ENCODE peak calls at places on chromosomes 12 and 14, in eight cellular contexts. M is gastrocnemius medialis, Q is esophagus squamous epithelium, B is right atrium auricular region, A is prostate gland, L is IMR-90, V is adrenal gland, T is ovary. O is an unnamed sample.

GRCh38 chr12:57479376-57480115 is at the start of gene ARHGAP9:
- DNase-seq in Q (no peak), B (no peak), T (no peak), L (peak), M (no peak), A (no peak), V (no peak), O (no peak)

GRCh38 chr12:9792961-9793617 is 32.4 kb upstream of the CD69 start:
- DNase-seq in V (no peak), T (no peak), Q (no peak), B (no peak), M (no peak), A (no peak), L (peak), O (no peak)

GRCh38 chr12:69388371-69388770 is 28.8 kb downstream of the YEATS4 start:
- DNase-seq in M (no peak), T (no peak), L (peak), B (no peak), Q (no peak), A (no peak), V (no peak), O (no peak)

GRCh38 chr12:68899251-68899771 is 33.7 kb downstream of the CPM start:
- DNase-seq in T (peak), M (no peak), L (peak), A (peak), B (no peak), Q (no peak), V (peak), O (no peak)

GRCh38 chr14:63308723-63309317 is 9.9 kb downstream of the GPHB5 start:
- DNase-seq in A (no peak), T (no peak), Q (no peak), M (no peak), B (no peak), L (peak), V (no peak), O (no peak)

GRCh38 chr12:70353780-70354640 is 12.1 kb upstream of the KCNMB4 start:
- DNase-seq in T (no peak), A (no peak), B (no peak), L (no peak), Q (no peak), V (no peak), M (no peak), O (no peak)

GRCh38 chr14:105021656-105022275 is 883 bp upstream of the CDCA4 start:
- DNase-seq in T (peak), B (no peak), A (no peak), V (peak), L (peak), M (no peak), Q (no peak), O (no peak)

GRCh38 chr14:53064461-53064860 is 88.7 kb downstream of the DDHD1 start:
- DNase-seq in L (peak), V (no peak), Q (no peak), B (no peak), T (no peak), A (no peak), M (no peak), O (no peak)

GRCh38 chr12:106794369-106794768 is 19.9 kb downstream of the RIC8B start:
- DNase-seq in B (no peak), Q (no peak), T (no peak), M (no peak), V (no peak), L (peak), A (no peak), O (no peak)

DNA sequence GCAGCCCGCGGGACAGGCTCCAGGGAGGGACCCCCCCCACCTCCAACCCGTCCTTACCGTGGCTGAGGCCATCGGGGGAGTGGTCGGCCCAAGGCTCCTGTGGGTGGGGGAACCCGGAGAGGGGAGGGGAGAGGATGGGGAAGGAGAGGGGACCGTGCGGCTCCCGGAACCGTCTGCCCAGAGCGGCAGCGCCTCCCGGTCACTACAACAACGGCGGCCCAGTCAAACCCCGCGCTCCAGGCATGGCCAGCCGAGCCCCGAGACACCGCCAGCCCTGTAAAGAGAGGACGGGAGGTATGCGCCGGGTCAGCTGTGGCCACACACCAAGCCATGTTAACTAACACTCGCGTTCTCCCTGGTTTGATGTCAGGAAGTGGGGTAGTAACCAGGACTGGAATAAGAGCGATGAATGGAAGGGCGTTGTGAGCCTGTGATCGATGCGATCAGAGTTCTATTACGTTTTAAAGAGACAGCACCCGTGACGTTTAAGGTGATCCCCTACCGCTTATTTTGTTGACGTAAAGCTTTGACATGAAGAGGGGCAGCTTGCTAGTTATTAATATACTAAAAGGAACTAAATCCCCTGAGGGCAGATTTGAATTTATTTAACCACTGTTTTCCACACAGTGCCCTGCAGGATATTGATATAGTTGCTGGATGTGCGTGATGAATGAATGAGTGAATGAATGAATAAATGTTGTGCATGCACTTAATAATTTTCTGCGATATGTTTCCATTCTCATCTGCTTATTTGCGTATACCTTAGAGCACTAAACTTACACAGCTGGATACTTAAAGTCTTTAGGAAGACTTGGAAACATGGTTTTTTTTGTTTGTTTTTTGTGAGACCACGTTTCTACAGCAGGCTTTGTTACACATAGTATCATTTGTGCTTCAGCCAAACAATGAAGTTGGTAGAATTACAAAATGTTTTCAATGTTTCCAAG is at the start of gene POC1B:
- DNase-seq in B (peak), V (peak), Q (peak), A (peak), M (peak), T (peak), L (peak), O (peak)
- H3K4me3 ChIP-seq in B (peak), V (peak), Q (peak), A (peak), M (peak), T (peak), L (peak), O (peak)

GRCh38 chr12:131460516-131460915 is 250.4 kb upstream of the SFSWAP start:
- DNase-seq in V (no peak), B (no peak), A (no peak), M (no peak), L (no peak), T (no peak), Q (no peak), O (no peak)
- H3K27ac ChIP-seq in V (no peak), B (no peak), A (no peak), M (no peak), L (no peak), T (no peak), Q (no peak), O (no peak)

DNA sequence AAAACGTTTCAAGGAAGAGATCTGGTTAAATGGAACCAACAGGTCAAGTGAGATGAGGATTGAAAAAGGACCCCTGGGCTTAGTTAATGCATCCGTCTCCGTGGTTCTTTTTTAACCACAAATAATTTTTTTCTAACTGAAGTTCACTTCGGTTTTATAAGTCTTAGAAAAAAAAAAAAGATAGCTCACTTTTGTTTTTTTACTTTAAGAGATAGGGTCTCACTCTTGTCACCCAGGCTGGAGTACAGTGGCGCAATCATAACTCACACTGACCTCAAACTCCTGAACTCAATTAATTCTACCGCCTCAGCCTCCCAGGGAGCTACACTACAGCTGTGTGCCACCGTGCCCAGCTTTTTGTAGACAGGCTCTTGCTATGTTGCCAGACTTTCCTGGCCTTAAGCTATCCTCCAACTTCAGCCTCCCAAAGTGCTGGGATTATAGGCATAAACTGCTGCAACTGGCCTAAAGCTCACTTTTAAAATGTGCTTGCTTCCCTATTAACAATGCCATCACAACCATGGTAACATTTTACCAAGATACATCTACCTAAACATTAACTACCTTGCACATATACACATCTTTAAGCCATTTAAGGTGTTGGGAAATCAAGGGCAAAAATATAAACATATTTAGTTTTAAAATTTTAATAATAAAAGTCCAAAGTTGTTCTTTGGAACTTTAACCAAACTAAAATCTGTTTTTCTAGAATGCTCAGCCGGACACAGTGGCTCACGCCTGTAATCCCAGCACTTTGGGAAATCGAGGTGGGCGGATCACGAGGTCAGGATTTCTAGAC is 11.6 kb downstream of the HNRNPC start:
- DNase-seq in M (no peak), B (no peak), T (no peak), A (no peak), Q (no peak), V (peak), L (no peak), O (no peak)
- H3K4me3 ChIP-seq in M (no peak), B (no peak), T (no peak), A (no peak), Q (no peak), V (no peak), L (no peak), O (peak)

GRCh38 chr14:59206892-59207291 is 18.4 kb downstream of the DAAM1 start:
- DNase-seq in T (no peak), Q (no peak), L (no peak), A (no peak), M (no peak), V (no peak), B (no peak), O (no peak)
- H3K27ac ChIP-seq in T (no peak), Q (no peak), L (no peak), A (no peak), M (no peak), V (no peak), B (no peak), O (no peak)

GRCh38 chr14:76143642-76144041 is 8.1 kb upstream of the GPATCH2L start:
- DNase-seq in Q (no peak), T (no peak), L (no peak), A (no peak), V (no peak), B (no peak), M (no peak), O (no peak)
- H3K4me3 ChIP-seq in Q (no peak), T (no peak), L (no peak), A (no peak), V (no peak), B (no peak), M (no peak), O (no peak)

O was measured in coronary artery.